ENCODE peak calls at places on chromosomes 6 and 20, in ten cellular contexts. V, W, J, R, U, O, G, I, Q and L are unnamed samples.

GRCh38 chr6:53888931-53889330 is 94.1 kb downstream of the LRRC1 start:
- DNase-seq in V (peak), W (no peak), J (no peak), R (no peak), U (no peak), O (no peak), G (peak), I (no peak), Q (no peak), L (no peak)

GRCh38 chr6:149380523-149380922 is 19.5 kb upstream of the SUMO4 start:
- DNase-seq in V (no peak), W (no peak), J (no peak), R (no peak), U (no peak), O (no peak), G (no peak), I (no peak), Q (no peak), L (no peak)

GRCh38 chr6:36787210-36787609 is 52.0 kb downstream of the CPNE5 start:
- DNase-seq in V (no peak), W (no peak), J (no peak), R (no peak), U (no peak), O (no peak), G (no peak), I (no peak), Q (no peak), L (no peak)

GRCh38 chr20:47573586-47573985 is 71.9 kb downstream of the NCOA3 start:
- DNase-seq in V (no peak), W (no peak), J (no peak), R (no peak), U (no peak), O (no peak), G (no peak), I (no peak), Q (no peak), L (no peak)

GRCh38 chr6:50452001-50452400 is 261.3 kb upstream of the TFAP2D start:
- DNase-seq in V (no peak), W (no peak), J (no peak), R (no peak), U (no peak), O (no peak), G (no peak), I (no peak), Q (no peak), L (no peak)

GRCh38 chr6:13668291-13668928 is 43.2 kb downstream of the RANBP9 start:
- DNase-seq in V (no peak), W (no peak), J (no peak), R (no peak), U (no peak), O (no peak), G (no peak), I (no peak), Q (no peak), L (no peak)

GRCh38 chr20:53752971-53753879 is 159.6 kb upstream of the ZNF217 start:
- DNase-seq in V (peak), W (no peak), J (no peak), R (no peak), U (no peak), O (no peak), G (no peak), I (no peak), Q (no peak), L (no peak)

GRCh38 chr6:105862936-105863603 is 223.1 kb upstream of the PRDM1 start:
- DNase-seq in V (no peak), W (no peak), J (no peak), R (no peak), U (no peak), O (no peak), G (no peak), I (no peak), Q (no peak), L (no peak)

GRCh38 chr6:32086661-32087573 is 22.2 kb downstream of the TNXB start:
- DNase-seq in V (peak), W (no peak), J (no peak), R (no peak), U (no peak), O (peak), G (peak), I (no peak), Q (no peak), L (no peak)

GRCh38 chr6:79066330-79066729 is 11.7 kb downstream of the PHIP start:
- DNase-seq in V (no peak), W (no peak), J (no peak), R (no peak), U (no peak), O (no peak), G (no peak), I (no peak), Q (no peak), L (no peak)

GRCh38 chr6:29947292-29947980 is 5.1 kb downstream of the HLA-A start:
- DNase-seq in V (no peak), W (no peak), J (no peak), R (no peak), U (no peak), O (no peak), G (no peak), I (no peak), Q (no peak), L (peak)

GRCh38 chr20:33803921-33804337 is 7.2 kb upstream of the CHMP4B start:
- DNase-seq in V (peak), W (no peak), J (no peak), R (no peak), U (no peak), O (peak), G (peak), I (no peak), Q (no peak), L (no peak)

GRCh38 chr6:118419448-118420394 is 128.4 kb upstream of the PLN start:
- DNase-seq in V (peak), W (no peak), J (no peak), R (no peak), U (no peak), O (no peak), G (peak), I (no peak), Q (no peak), L (no peak)

GRCh38 chr6:10555625-10556309 is 34.6 kb downstream of the GCNT2 start:
- DNase-seq in V (peak), W (peak), J (peak), R (peak), U (no peak), O (peak), G (peak), I (no peak), Q (peak), L (no peak)

GRCh38 chr6:21601932-21602390 is 8.4 kb downstream of the SOX4 start:
- DNase-seq in V (no peak), W (no peak), J (no peak), R (no peak), U (no peak), O (no peak), G (no peak), I (no peak), Q (no peak), L (no peak)

GRCh38 chr20:50188287-50188688 is 2.3 kb upstream of the CEBPB start:
- DNase-seq in V (no peak), W (no peak), J (no peak), R (no peak), U (no peak), O (no peak), G (no peak), I (no peak), Q (no peak), L (no peak)

GRCh38 chr6:32937230-32937633 is 3.6 kb downstream of the HLA-DMB start:
- DNase-seq in V (no peak), W (peak), J (no peak), R (peak), U (no peak), O (no peak), G (no peak), I (no peak), Q (no peak), L (no peak)

GRCh38 chr20:22717466-22717865 is 133.1 kb upstream of the FOXA2 start:
- DNase-seq in V (no peak), W (no peak), J (peak), R (no peak), U (no peak), O (no peak), G (peak), I (no peak), Q (no peak), L (no peak)

GRCh38 chr20:52761867-52762266 is 210.3 kb upstream of the TSHZ2 start:
- DNase-seq in V (peak), W (no peak), J (no peak), R (no peak), U (no peak), O (no peak), G (no peak), I (no peak), Q (no peak), L (no peak)

GRCh38 chr6:101069191-101069795 is 188.2 kb upstream of the ASCC3 start:
- DNase-seq in V (peak), W (no peak), J (no peak), R (no peak), U (no peak), O (no peak), G (peak), I (no peak), Q (no peak), L (no peak)

GRCh38 chr20:20227013-20227571 is 140.8 kb upstream of the INSM1 start:
- DNase-seq in V (no peak), W (no peak), J (no peak), R (no peak), U (no peak), O (no peak), G (no peak), I (no peak), Q (no peak), L (no peak)

GRCh38 chr6:18211338-18211737 is 53.0 kb downstream of the DEK start:
- DNase-seq in V (no peak), W (no peak), J (no peak), R (no peak), U (peak), O (no peak), G (no peak), I (no peak), Q (no peak), L (no peak)

GRCh38 chr6:90915224-90915915 is 328.5 kb upstream of the MAP3K7 start:
- DNase-seq in V (no peak), W (no peak), J (no peak), R (no peak), U (no peak), O (no peak), G (no peak), I (no peak), Q (no peak), L (no peak)

GRCh38 chr20:22462975-22463914 is 121.1 kb downstream of the FOXA2 start:
- DNase-seq in V (no peak), W (no peak), J (no peak), R (no peak), U (no peak), O (no peak), G (no peak), I (no peak), Q (no peak), L (no peak)

GRCh38 chr6:37620519-37620918 is 77.2 kb downstream of the MDGA1 start:
- DNase-seq in V (no peak), W (no peak), J (no peak), R (no peak), U (no peak), O (no peak), G (no peak), I (no peak), Q (no peak), L (no peak)

GRCh38 chr20:23624307-23624706 is 13.4 kb downstream of the CST3 start:
- DNase-seq in V (no peak), W (no peak), J (no peak), R (no peak), U (no peak), O (no peak), G (peak), I (no peak), Q (no peak), L (no peak)

GRCh38 chr6:57303931-57304681 is 13.3 kb upstream of the PRIM2 start:
- DNase-seq in V (peak), W (no peak), J (no peak), R (no peak), U (no peak), O (no peak), G (peak), I (no peak), Q (no peak), L (no peak)

GRCh38 chr6:16659471-16660156 is 101.6 kb downstream of the ATXN1 start:
- DNase-seq in V (peak), W (no peak), J (no peak), R (no peak), U (no peak), O (no peak), G (no peak), I (no peak), Q (no peak), L (no peak)

GRCh38 chr6:169618526-169619490 is 83.0 kb downstream of the WDR27 start:
- DNase-seq in V (peak), W (no peak), J (no peak), R (no peak), U (no peak), O (no peak), G (peak), I (no peak), Q (no peak), L (no peak)

GRCh38 chr6:75317503-75318206 is 33.1 kb upstream of the TMEM30A start:
- DNase-seq in V (peak), W (no peak), J (no peak), R (no peak), U (no peak), O (no peak), G (peak), I (no peak), Q (no peak), L (no peak)

GRCh38 chr6:87671555-87672029 is 30.4 kb downstream of the AKIRIN2 start:
- DNase-seq in V (no peak), W (no peak), J (no peak), R (no peak), U (no peak), O (no peak), G (no peak), I (no peak), Q (no peak), L (no peak)

GRCh38 chr20:50593005-50593335 is 82.8 kb downstream of the PTPN1 start:
- DNase-seq in V (no peak), W (no peak), J (no peak), R (no peak), U (no peak), O (no peak), G (no peak), I (no peak), Q (no peak), L (no peak)

GRCh38 chr6:84166395-84166794 is 61.0 kb downstream of the CEP162 start:
- DNase-seq in V (no peak), W (peak), J (no peak), R (no peak), U (no peak), O (no peak), G (no peak), I (no peak), Q (no peak), L (no peak)

GRCh38 chr6:22062807-22063408 is 233.9 kb downstream of the PRL start:
- DNase-seq in V (no peak), W (peak), J (no peak), R (no peak), U (peak), O (no peak), G (no peak), I (no peak), Q (no peak), L (no peak)

GRCh38 chr20:24589381-24589780 is 120.0 kb downstream of the SYNDIG1 start:
- DNase-seq in V (no peak), W (no peak), J (no peak), R (no peak), U (no peak), O (no peak), G (no peak), I (no peak), Q (no peak), L (no peak)

GRCh38 chr6:110250058-110250457 is 69.8 kb downstream of the CDC40 start:
- DNase-seq in V (no peak), W (no peak), J (no peak), R (no peak), U (no peak), O (no peak), G (no peak), I (no peak), Q (no peak), L (no peak)

GRCh38 chr6:145241039-145241438 is 494.3 kb downstream of the EPM2A start:
- DNase-seq in V (peak), W (no peak), J (no peak), R (no peak), U (no peak), O (peak), G (peak), I (no peak), Q (no peak), L (no peak)

GRCh38 chr6:111752476-111752875 is 120.8 kb downstream of the FYN start:
- DNase-seq in V (no peak), W (no peak), J (no peak), R (no peak), U (no peak), O (no peak), G (no peak), I (no peak), Q (no peak), L (no peak)